ENCODE peak calls at places on chromosomes 5 and 9, in four cellular contexts. One of them, this sample, is unnamed.

GRCh38 chr5:33311893-33312292 is 128.9 kb upstream of the TARS1 start:
- DNase-seq in IMR-90: peak; percentile 99
- DNase-seq in H1: no peak
- DNase-seq in mesenchymal stem cell: peak; percentile 43
- DNase-seq in this sample: no peak

GRCh38 chr9:93210974-93211653 is 27.2 kb downstream of the WNK2 start:
- DNase-seq in IMR-90: no peak
- DNase-seq in H1: no peak
- DNase-seq in mesenchymal stem cell: no peak
- DNase-seq in this sample: no peak

GRCh38 chr9:136178773-136179075 is 26.2 kb downstream of the LHX3 start:
- DNase-seq in IMR-90: no peak
- DNase-seq in H1: no peak
- DNase-seq in mesenchymal stem cell: no peak
- DNase-seq in this sample: no peak

GRCh38 chr9:21974542-21975409 is 19.4 kb downstream of the CDKN2A start:
- DNase-seq in IMR-90: peak; percentile 57
- DNase-seq in H1: peak; percentile 81
- DNase-seq in mesenchymal stem cell: peak; percentile 58
- DNase-seq in this sample: no peak

GRCh38 chr5:17042041-17042440 is 106.0 kb upstream of the MYO10 start:
- DNase-seq in IMR-90: no peak
- DNase-seq in H1: no peak
- DNase-seq in mesenchymal stem cell: no peak
- DNase-seq in this sample: no peak

GRCh38 chr9:81771606-81772005 is 82.3 kb upstream of the TLE1 start:
- DNase-seq in IMR-90: peak; percentile 78
- DNase-seq in H1: no peak
- DNase-seq in mesenchymal stem cell: peak; percentile 89
- DNase-seq in this sample: no peak

GRCh38 chr9:13023498-13023897 is 248.7 kb downstream of the LURAP1L start:
- DNase-seq in IMR-90: peak; percentile 2
- DNase-seq in H1: no peak
- DNase-seq in mesenchymal stem cell: no peak
- DNase-seq in this sample: no peak

GRCh38 chr5:96734871-96735325 is 72.7 kb downstream of the CAST start:
- DNase-seq in IMR-90: peak; percentile 42
- DNase-seq in H1: no peak
- DNase-seq in mesenchymal stem cell: no peak
- DNase-seq in this sample: no peak

GRCh38 chr9:121774715-121775613 is 123.5 kb downstream of the DAB2IP start:
- DNase-seq in IMR-90: no peak
- DNase-seq in H1: no peak
- DNase-seq in mesenchymal stem cell: no peak
- DNase-seq in this sample: no peak

GRCh38 chr9:75803130-75803529 is 87.3 kb upstream of the PCSK5 start:
- DNase-seq in IMR-90: no peak
- DNase-seq in H1: no peak
- DNase-seq in mesenchymal stem cell: peak; percentile 58
- DNase-seq in this sample: no peak

GRCh38 chr9:95092321-95093072 is 225.0 kb downstream of the FANCC start:
- DNase-seq in IMR-90: peak; percentile 68
- DNase-seq in H1: no peak
- DNase-seq in mesenchymal stem cell: peak; percentile 92
- DNase-seq in this sample: no peak

GRCh38 chr5:121863753-121864152 is 12.1 kb downstream of the FTMT start:
- DNase-seq in IMR-90: no peak
- DNase-seq in H1: no peak
- DNase-seq in mesenchymal stem cell: no peak
- DNase-seq in this sample: no peak

GRCh38 chr9:15873573-15874177 is 320.8 kb downstream of the CCDC171 start:
- DNase-seq in IMR-90: peak; percentile 74
- DNase-seq in H1: no peak
- DNase-seq in mesenchymal stem cell: peak; percentile 58
- DNase-seq in this sample: peak; percentile 82

GRCh38 chr5:43369651-43370050 is 42.5 kb downstream of the CCL28 start:
- DNase-seq in IMR-90: no peak
- DNase-seq in H1: no peak
- DNase-seq in mesenchymal stem cell: no peak
- DNase-seq in this sample: no peak

DNA sequence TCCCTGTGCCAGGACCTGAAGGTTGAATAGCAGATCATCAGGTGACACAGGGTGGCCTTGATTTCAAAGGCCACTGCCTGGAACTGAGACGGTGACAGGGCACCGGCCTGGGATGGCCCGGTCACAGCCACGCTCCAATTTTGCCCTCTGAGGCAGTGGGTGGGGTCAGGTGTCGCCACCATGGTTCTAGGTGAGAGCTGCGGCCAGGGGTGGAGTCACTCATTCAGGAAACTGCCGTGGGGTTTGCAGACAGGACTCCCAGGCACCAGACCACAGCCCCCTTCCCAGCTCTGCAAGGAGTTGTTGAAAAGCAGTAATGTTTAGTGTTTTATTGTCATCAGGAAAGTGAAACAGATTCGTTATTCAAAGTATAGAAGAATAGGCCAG is 17.3 kb upstream of the RNU6ATAC start:
- DNase-seq in IMR-90: no peak
- DNase-seq in H1: no peak
- DNase-seq in mesenchymal stem cell: no peak
- DNase-seq in this sample: no peak
- H3K14ac ChIP-seq in IMR-90: no peak overlapping the region
- H3K14ac ChIP-seq in H1: no peak overlapping the region
- H3K14ac ChIP-seq in mesenchymal stem cell: no peak overlapping the region
- H3K14ac ChIP-seq in this sample: no peak overlapping the region

GRCh38 chr9:110255417-110256141 is 728 bp downstream of the TXN start:
- DNase-seq in IMR-90: peak; percentile 47
- DNase-seq in H1: no peak
- DNase-seq in mesenchymal stem cell: peak; percentile 61
- DNase-seq in this sample: peak; percentile 88

GRCh38 chr9:110256392-110257096 is at the start of gene TXN:
- DNase-seq in IMR-90: peak; percentile 87
- DNase-seq in H1: peak; percentile 38
- DNase-seq in mesenchymal stem cell: peak; percentile 95
- DNase-seq in this sample: peak; percentile 76

GRCh38 chr9:110257097-110257955 is 1.0 kb upstream of the TXN start:
- DNase-seq in IMR-90: peak; percentile 24
- DNase-seq in H1: no peak
- DNase-seq in mesenchymal stem cell: no peak
- DNase-seq in this sample: no peak

GRCh38 chr9:110255064-110255416 is 1.3 kb downstream of the TXN start:
- DNase-seq in IMR-90: no peak
- DNase-seq in H1: no peak
- DNase-seq in mesenchymal stem cell: no peak
- DNase-seq in this sample: no peak

GRCh38 chr9:110256142-110256391 is 240 bp downstream of the TXN start:
- DNase-seq in IMR-90: no peak
- DNase-seq in H1: no peak
- DNase-seq in mesenchymal stem cell: no peak
- DNase-seq in this sample: no peak
- H3K14ac ChIP-seq in IMR-90: peak overlapping the region; percentile 84
- H3K14ac ChIP-seq in H1: no peak overlapping the region
- H3K14ac ChIP-seq in mesenchymal stem cell: no peak overlapping the region
- H3K14ac ChIP-seq in this sample: peak overlapping the region; percentile 60

DNA sequence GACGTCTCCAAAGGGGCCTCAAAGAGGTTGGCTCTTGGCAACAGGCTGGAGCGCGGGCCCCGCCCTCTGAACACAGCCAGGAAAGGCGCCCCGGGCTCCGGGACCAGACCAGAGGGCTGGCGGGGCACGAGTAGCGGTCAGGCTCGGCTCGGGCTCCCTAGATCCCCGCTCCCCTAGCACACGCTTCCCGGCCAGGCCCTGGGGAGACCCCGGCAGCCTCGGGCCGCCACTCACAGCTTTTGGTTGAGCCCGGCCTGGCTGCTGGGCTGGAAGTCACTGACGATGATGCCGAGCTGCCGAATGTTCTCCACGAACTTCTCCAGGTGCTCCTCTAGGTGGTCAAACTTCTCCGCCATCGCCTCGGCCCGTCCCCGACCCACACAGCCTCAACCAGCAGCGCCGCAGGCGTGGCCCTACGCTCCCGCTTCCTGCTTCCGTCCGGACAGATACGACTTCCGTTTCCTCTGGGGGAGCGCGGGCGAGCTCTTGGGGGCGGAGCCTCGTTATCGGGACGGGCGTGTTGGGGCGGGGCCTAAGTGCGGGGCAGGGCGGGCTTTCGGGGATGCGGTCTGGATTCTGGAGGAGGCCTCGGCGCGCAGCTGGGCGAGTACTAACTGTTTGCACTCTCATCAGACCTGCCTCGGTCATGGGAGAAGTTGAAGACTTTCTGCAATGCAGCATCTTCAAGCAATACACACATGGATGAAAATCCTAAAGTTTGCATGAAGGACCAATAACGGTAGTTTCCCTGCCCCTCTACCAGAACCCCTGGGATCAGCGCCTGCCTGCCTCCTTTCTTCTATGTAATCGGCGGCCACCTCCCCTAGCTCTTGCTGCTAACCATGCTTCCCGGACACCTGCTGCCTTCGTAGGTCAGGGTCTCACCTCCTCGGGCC is at the start of gene MED10:
- DNase-seq in IMR-90: peak; percentile 91
- DNase-seq in H1: peak; percentile 74
- DNase-seq in mesenchymal stem cell: peak; percentile 91
- DNase-seq in this sample: peak; percentile 83
- H3K14ac ChIP-seq in IMR-90: peak within 1 kb of the TSS; percentile 91
- H3K14ac ChIP-seq in H1: no peak within 1 kb of the TSS
- H3K14ac ChIP-seq in mesenchymal stem cell: no peak within 1 kb of the TSS
- H3K14ac ChIP-seq in this sample: peak within 1 kb of the TSS; percentile 90

GRCh38 chr5:78720997-78721396 is 72.4 kb upstream of the LHFPL2 start:
- DNase-seq in IMR-90: no peak
- DNase-seq in H1: no peak
- DNase-seq in mesenchymal stem cell: no peak
- DNase-seq in this sample: no peak
- H3K14ac ChIP-seq in IMR-90: no peak overlapping the region
- H3K14ac ChIP-seq in H1: no peak overlapping the region
- H3K14ac ChIP-seq in mesenchymal stem cell: no peak overlapping the region
- H3K14ac ChIP-seq in this sample: no peak overlapping the region

GRCh38 chr9:130531670-130532069 is 47.7 kb upstream of the FUBP3 start:
- DNase-seq in IMR-90: no peak
- DNase-seq in H1: no peak
- DNase-seq in mesenchymal stem cell: no peak
- DNase-seq in this sample: no peak
- H3K14ac ChIP-seq in IMR-90: no peak overlapping the region
- H3K14ac ChIP-seq in H1: no peak overlapping the region
- H3K14ac ChIP-seq in mesenchymal stem cell: no peak overlapping the region
- H3K14ac ChIP-seq in this sample: no peak overlapping the region

DNA sequence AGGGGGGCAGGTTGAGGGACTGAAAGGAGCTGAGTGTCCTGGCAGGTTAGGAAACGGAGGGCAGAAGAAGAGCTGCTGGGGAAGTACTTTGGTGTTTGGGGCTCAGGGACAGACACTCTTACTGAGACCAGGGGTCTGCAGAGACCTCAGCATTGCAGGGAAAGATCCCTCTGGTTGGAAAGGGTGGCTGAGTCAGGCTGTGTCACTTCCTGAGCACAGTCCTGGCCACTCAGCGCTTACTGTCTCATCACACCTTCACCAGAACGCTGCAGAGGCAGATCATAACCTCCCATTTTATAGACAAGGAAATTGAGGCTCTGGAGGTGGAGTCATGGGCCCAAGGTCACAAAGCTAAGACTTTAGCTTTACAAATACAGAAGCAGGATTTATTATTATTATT is 54.3 kb downstream of the LMX1B start:
- DNase-seq in IMR-90: no peak
- DNase-seq in H1: no peak
- DNase-seq in mesenchymal stem cell: no peak
- DNase-seq in this sample: no peak
- H3K14ac ChIP-seq in IMR-90: no peak overlapping the region
- H3K14ac ChIP-seq in H1: no peak overlapping the region
- H3K14ac ChIP-seq in mesenchymal stem cell: no peak overlapping the region
- H3K14ac ChIP-seq in this sample: no peak overlapping the region

GRCh38 chr9:127826253-127826913 is 23.7 kb downstream of the FPGS start:
- DNase-seq in IMR-90: no peak
- DNase-seq in H1: no peak
- DNase-seq in mesenchymal stem cell: no peak
- DNase-seq in this sample: no peak

GRCh38 chr9:127828262-127829031 is 25.8 kb downstream of the FPGS start:
- DNase-seq in IMR-90: peak; percentile 51
- DNase-seq in H1: peak; percentile 70
- DNase-seq in mesenchymal stem cell: peak; percentile 87
- DNase-seq in this sample: peak; percentile 51

GRCh38 chr9:127825319-127826051 is 22.8 kb downstream of the FPGS start:
- DNase-seq in IMR-90: no peak
- DNase-seq in H1: peak; percentile 73
- DNase-seq in mesenchymal stem cell: no peak
- DNase-seq in this sample: no peak

GRCh38 chr9:127832248-127832647 is 22.2 kb downstream of the ENG start:
- DNase-seq in IMR-90: no peak
- DNase-seq in H1: no peak
- DNase-seq in mesenchymal stem cell: no peak
- DNase-seq in this sample: no peak

DNA sequence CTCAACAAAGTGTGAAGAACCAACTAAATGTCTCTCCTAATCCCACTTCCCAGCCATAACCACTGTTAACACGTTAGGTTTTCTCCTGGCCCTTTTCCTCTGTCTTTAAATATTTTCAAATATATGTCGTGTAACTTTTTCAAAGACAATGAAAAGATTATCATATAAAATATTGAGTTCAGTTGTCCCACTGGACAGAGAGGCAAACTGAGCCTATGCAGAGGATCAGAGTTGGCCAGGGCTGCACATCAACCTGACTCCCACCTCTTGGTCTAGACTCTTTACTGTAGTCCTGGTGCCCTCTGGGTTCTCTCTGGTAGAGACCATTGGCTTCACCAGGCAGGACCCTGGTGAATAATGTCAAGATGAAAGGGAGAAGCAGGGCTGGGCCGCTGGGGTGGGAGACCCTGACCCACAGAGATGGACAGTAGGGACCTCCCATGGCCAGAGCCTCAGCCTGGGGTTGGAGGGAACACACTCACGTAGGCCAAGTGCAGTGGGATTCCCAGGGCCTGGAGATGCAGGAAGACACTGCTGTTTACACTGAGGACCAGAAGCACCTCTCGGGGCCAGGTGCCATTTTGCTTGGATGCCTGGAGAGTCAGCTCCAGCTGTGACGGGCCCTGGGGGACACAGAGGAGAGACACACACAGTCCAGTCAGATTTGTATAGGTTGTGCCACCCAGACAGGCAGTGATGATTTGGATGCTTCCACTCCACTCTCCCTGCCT is 25.1 kb downstream of the ENG start:
- DNase-seq in IMR-90: no peak
- DNase-seq in H1: no peak
- DNase-seq in mesenchymal stem cell: no peak
- DNase-seq in this sample: no peak
- H3K14ac ChIP-seq in IMR-90: no peak overlapping the region
- H3K14ac ChIP-seq in H1: no peak overlapping the region
- H3K14ac ChIP-seq in mesenchymal stem cell: no peak overlapping the region
- H3K14ac ChIP-seq in this sample: no peak overlapping the region

This sample was measured in trophoblast cell.